ENCODE peak calls at places on chromosomes 1 and 21, in nine cellular contexts. F, K, Z, I, C, Y, J, R and L are unnamed samples.

GRCh38 chr1:15825800-15826199 is 18.4 kb upstream of the UQCRHL start:
- ATAC-seq in K (no peak), I (peak), F (peak), R (no peak), J (no peak), C (no peak), Y (no peak), Z (no peak), L (no peak)

GRCh38 chr1:21258331-21259134 is 31.7 kb downstream of the ECE1 start:
- ATAC-seq in J (no peak), K (peak), F (no peak), R (peak), Z (no peak), C (no peak), Y (peak), I (no peak), L (peak)

GRCh38 chr21:23951251-23951650 is 1656.0 kb downstream of the MRPL39 start:
- ATAC-seq in I (no peak), Y (peak), C (no peak), K (no peak), J (peak), F (no peak), Z (no peak), R (no peak), L (no peak)

GRCh38 chr1:115364776-115365155 is 26.7 kb upstream of the NGF start:
- ATAC-seq in I (no peak), R (no peak), C (no peak), K (no peak), Z (no peak), F (peak), Y (no peak), J (no peak), L (no peak)

GRCh38 chr21:41759214-41759840 is 7.5 kb downstream of the RIPK4 start:
- ATAC-seq in F (no peak), I (no peak), C (no peak), R (no peak), J (peak), K (no peak), Z (no peak), Y (no peak), L (no peak)

GRCh38 chr1:67892451-67893125 is 59.3 kb upstream of the GNG12 start:
- ATAC-seq in F (no peak), Z (peak), Y (no peak), C (no peak), K (no peak), I (no peak), J (no peak), R (no peak), L (no peak)

GRCh38 chr1:175536369-175536768 is 207.0 kb downstream of the TNR start:
- ATAC-seq in R (no peak), K (no peak), Z (no peak), I (peak), F (no peak), J (no peak), Y (no peak), C (no peak), L (no peak)

GRCh38 chr1:36528361-36529349 is 45.9 kb upstream of the CSF3R start:
- ATAC-seq in I (no peak), C (no peak), Z (peak), J (no peak), F (no peak), R (no peak), Y (no peak), K (no peak), L (no peak)

GRCh38 chr1:38018864-38019343 is 6.4 kb downstream of the UTP11 start:
- ATAC-seq in R (peak), J (peak), K (peak), C (peak), Z (no peak), F (no peak), Y (no peak), I (peak), L (peak)

GRCh38 chr1:43331688-43332087 is 5.9 kb upstream of the MPL start:
- ATAC-seq in J (no peak), Y (no peak), K (no peak), I (no peak), F (no peak), Z (no peak), R (no peak), C (no peak), L (no peak)

GRCh38 chr21:16186742-16187141 is 457.0 kb downstream of the USP25 start:
- ATAC-seq in J (no peak), K (no peak), C (no peak), F (no peak), R (no peak), Y (no peak), Z (no peak), I (no peak), L (no peak)

GRCh38 chr1:212147581-212148033 is 112.1 kb downstream of the DTL start:
- ATAC-seq in K (no peak), I (peak), R (no peak), J (peak), F (peak), Z (peak), Y (no peak), C (no peak), L (no peak)

GRCh38 chr1:2547210-2548067 is 8.7 kb upstream of the TNFRSF14 start:
- ATAC-seq in I (no peak), F (no peak), R (peak), K (peak), Z (peak), C (peak), Y (peak), J (peak), L (peak)

GRCh38 chr1:88900883-88901282 is 9.5 kb upstream of the GTF2B start:
- ATAC-seq in Y (no peak), R (no peak), I (no peak), Z (no peak), J (no peak), C (no peak), F (no peak), K (no peak), L (no peak)

GRCh38 chr1:65175171-65176070 is 27.4 kb downstream of the AK4 start:
- ATAC-seq in F (peak), R (no peak), C (no peak), K (no peak), J (no peak), I (no peak), Z (peak), Y (no peak), L (no peak)

GRCh38 chr1:27513521-27513920 is 23.6 kb upstream of the WASF2 start:
- ATAC-seq in Y (no peak), K (no peak), J (no peak), R (no peak), Z (peak), C (no peak), F (peak), I (peak), L (no peak)

GRCh38 chr1:7487756-7488474 is 283.2 kb upstream of the VAMP3 start:
- ATAC-seq in F (no peak), R (no peak), I (no peak), K (no peak), C (no peak), Z (peak), Y (no peak), J (no peak), L (no peak)

GRCh38 chr1:203686091-203686632 is 59.5 kb downstream of the ATP2B4 start:
- ATAC-seq in R (no peak), Z (no peak), C (no peak), I (peak), F (peak), J (peak), Y (no peak), K (no peak), L (no peak)

GRCh38 chr1:164780863-164781262 is 221.9 kb downstream of the PBX1 start:
- ATAC-seq in I (peak), R (no peak), K (no peak), Z (no peak), J (peak), Y (no peak), C (no peak), F (peak), L (no peak)

GRCh38 chr1:20302093-20302471 is 11.4 kb downstream of the VWA5B1 start:
- ATAC-seq in F (no peak), C (no peak), I (no peak), R (no peak), Z (no peak), K (no peak), J (peak), Y (no peak), L (no peak)

GRCh38 chr1:244212219-244212618 is 161.1 kb downstream of the ZBTB18 start:
- ATAC-seq in F (no peak), I (no peak), Z (no peak), R (no peak), C (no peak), J (no peak), Y (no peak), K (no peak), L (no peak)

GRCh38 chr21:34936299-34936698 is 112.8 kb downstream of the RUNX1 start:
- ATAC-seq in Y (no peak), K (peak), I (no peak), F (no peak), J (peak), C (no peak), Z (no peak), R (no peak), L (peak)

GRCh38 chr1:22794691-22795090 is 84.1 kb downstream of the EPHB2 start:
- ATAC-seq in K (no peak), J (no peak), F (no peak), R (no peak), C (no peak), I (peak), Z (no peak), Y (no peak), L (no peak)

GRCh38 chr1:40742363-40743061 is 41.1 kb upstream of the KCNQ4 start:
- ATAC-seq in I (no peak), J (no peak), K (no peak), Y (peak), C (no peak), Z (no peak), F (no peak), R (no peak), L (peak)

GRCh38 chr1:29416267-29416666 is 179.9 kb downstream of the PTPRU start:
- ATAC-seq in Y (no peak), R (no peak), Z (peak), F (no peak), I (no peak), C (no peak), J (no peak), K (no peak), L (no peak)

GRCh38 chr1:198117267-198117666 is 39.5 kb upstream of the NEK7 start:
- ATAC-seq in J (no peak), K (no peak), R (no peak), I (no peak), Z (no peak), Y (no peak), F (peak), C (no peak), L (no peak)

GRCh38 chr1:247291835-247292561 is 36.1 kb downstream of the VN1R5 start:
- ATAC-seq in K (no peak), R (no peak), Z (peak), I (no peak), J (no peak), C (no peak), Y (no peak), F (no peak), L (no peak)